ENCODE peak calls at places on chromosomes 6 and 20, in seven cellular contexts. P is HEK293T, V is GDM1, I is fibroblast of lung, Q is Kasumi-1, M is activated T-cell treated with anti-CD3 and anti-CD28 coated beads for 4 hours, N is NCI-H1105 treated with DMSO at 0.1 percent for 48 hours. G is an unnamed sample.

GRCh38 chr6:103011605-103012004 is 1618.1 kb downstream of the GRIK2 start:
- DNase-seq in P (no peak), V (no peak), I (no peak), Q (no peak), M (no peak), N (no peak), G (no peak)

GRCh38 chr6:146851837-146852236 is 253.1 kb downstream of the ADGB start:
- DNase-seq in P (no peak), V (no peak), I (peak), Q (no peak), M (no peak), N (no peak), G (no peak)

GRCh38 chr20:7714549-7714948 is 225.7 kb downstream of the HAO1 start:
- DNase-seq in P (no peak), V (no peak), I (no peak), Q (no peak), M (no peak), N (no peak), G (no peak)

GRCh38 chr20:34562643-34563042 is 4.1 kb downstream of the MAP1LC3A start:
- DNase-seq in P (peak), V (no peak), I (peak), Q (peak), M (no peak), N (peak), G (no peak)

GRCh38 chr6:35084041-35084491 is 57.1 kb downstream of the TCP11 start:
- DNase-seq in P (no peak), V (no peak), I (no peak), Q (no peak), M (no peak), N (no peak), G (no peak)

GRCh38 chr20:58496429-58496769 is 18.8 kb downstream of the APCDD1L start:
- DNase-seq in P (no peak), V (no peak), I (no peak), Q (no peak), M (no peak), N (no peak), G (no peak)

GRCh38 chr6:91428953-91429560 is 842.2 kb upstream of the MAP3K7 start:
- DNase-seq in P (no peak), V (no peak), I (no peak), Q (peak), M (no peak), N (no peak), G (no peak)

GRCh38 chr6:77040566-77041195 is 422.6 kb downstream of the HTR1B start:
- DNase-seq in P (no peak), V (no peak), I (peak), Q (no peak), M (no peak), N (no peak), G (no peak)

GRCh38 chr6:41306187-41306854 is 19.8 kb upstream of the TREM1 start:
- DNase-seq in P (peak), V (peak), I (peak), Q (peak), M (peak), N (peak), G (peak)

GRCh38 chr6:84762220-84762940 is 2.0 kb downstream of the TBX18 start:
- DNase-seq in P (peak), V (no peak), I (no peak), Q (no peak), M (no peak), N (no peak), G (no peak)

GRCh38 chr6:113873043-113873667 is 16.0 kb downstream of the MARCKS start:
- DNase-seq in P (no peak), V (no peak), I (no peak), Q (peak), M (no peak), N (no peak), G (no peak)

GRCh38 chr6:165825416-165825815 is 162.4 kb upstream of the PDE10A start:
- DNase-seq in P (no peak), V (no peak), I (no peak), Q (no peak), M (no peak), N (no peak), G (no peak)

GRCh38 chr6:106979435-106979884 is 4.9 kb upstream of the CD24 start:
- DNase-seq in P (peak), V (peak), I (peak), Q (peak), M (peak), N (peak), G (peak)

GRCh38 chr6:154412106-154412820 is 55.7 kb upstream of the IPCEF1 start:
- DNase-seq in P (no peak), V (no peak), I (no peak), Q (no peak), M (no peak), N (no peak), G (no peak)

GRCh38 chr6:150877928-150878327 is 12.4 kb downstream of the MTHFD1L start:
- DNase-seq in P (no peak), V (no peak), I (no peak), Q (no peak), M (no peak), N (no peak), G (no peak)

GRCh38 chr6:141463237-141463977 is 669.3 kb upstream of the GJE1 start:
- DNase-seq in P (no peak), V (no peak), I (peak), Q (peak), M (no peak), N (no peak), G (no peak)

GRCh38 chr6:79984261-79984660 is 20.2 kb upstream of the TTK start:
- DNase-seq in P (peak), V (no peak), I (no peak), Q (peak), M (no peak), N (no peak), G (no peak)

GRCh38 chr6:28542440-28543293 is 17.0 kb downstream of the GPX5 start:
- DNase-seq in P (peak), V (peak), I (peak), Q (peak), M (peak), N (peak), G (peak)

GRCh38 chr6:90110971-90111370 is 185.7 kb downstream of the BACH2 start:
- DNase-seq in P (no peak), V (no peak), I (no peak), Q (no peak), M (no peak), N (no peak), G (peak)

GRCh38 chr6:33052627-33053026 is 20.8 kb downstream of the HLA-DPA1 start:
- DNase-seq in P (no peak), V (no peak), I (no peak), Q (no peak), M (no peak), N (no peak), G (no peak)

GRCh38 chr6:160972111-160972510 is 19.5 kb upstream of the MAP3K4 start:
- DNase-seq in P (no peak), V (no peak), I (peak), Q (peak), M (no peak), N (no peak), G (no peak)

GRCh38 chr6:6003334-6004146 is 3.2 kb downstream of the NRN1 start:
- DNase-seq in P (peak), V (no peak), I (no peak), Q (peak), M (no peak), N (peak), G (peak)

GRCh38 chr6:20572940-20573339 is 38.7 kb downstream of the CDKAL1 start:
- DNase-seq in P (no peak), V (no peak), I (peak), Q (peak), M (no peak), N (no peak), G (no peak)

GRCh38 chr20:33415948-33416347 is 14.6 kb upstream of the CDK5RAP1 start:
- DNase-seq in P (peak), V (no peak), I (peak), Q (peak), M (no peak), N (peak), G (no peak)

GRCh38 chr6:32169211-32169610 is 4.8 kb downstream of the EGFL8 start:
- DNase-seq in P (no peak), V (no peak), I (no peak), Q (no peak), M (no peak), N (no peak), G (no peak)

GRCh38 chr20:10863337-10864060 is 189.7 kb upstream of the JAG1 start:
- DNase-seq in P (no peak), V (no peak), I (peak), Q (no peak), M (no peak), N (no peak), G (no peak)

GRCh38 chr6:75084872-75085381 is 120.9 kb downstream of the COL12A1 start:
- DNase-seq in P (no peak), V (no peak), I (peak), Q (no peak), M (no peak), N (peak), G (no peak)

GRCh38 chr6:159836294-159837140 is 36.4 kb downstream of the PNLDC1 start:
- DNase-seq in P (no peak), V (no peak), I (peak), Q (no peak), M (no peak), N (no peak), G (no peak)

GRCh38 chr6:33728438-33728837 is 16.9 kb upstream of the UQCC2 start:
- DNase-seq in P (no peak), V (no peak), I (no peak), Q (no peak), M (no peak), N (no peak), G (no peak)

GRCh38 chr20:50494428-50494827 is 15.8 kb upstream of the PTPN1 start:
- DNase-seq in P (no peak), V (no peak), I (no peak), Q (no peak), M (no peak), N (no peak), G (no peak)

GRCh38 chr6:137926207-137926731 is 59.2 kb downstream of the TNFAIP3 start:
- DNase-seq in P (no peak), V (no peak), I (peak), Q (no peak), M (peak), N (peak), G (peak)

GRCh38 chr20:39916236-39916635 is 772.8 kb downstream of the MAFB start:
- DNase-seq in P (no peak), V (no peak), I (no peak), Q (no peak), M (no peak), N (no peak), G (no peak)

GRCh38 chr20:40868568-40869223 is 159.9 kb upstream of the TOP1 start:
- DNase-seq in P (no peak), V (no peak), I (peak), Q (no peak), M (no peak), N (no peak), G (no peak)

GRCh38 chr6:111673871-111674270 is 68.2 kb upstream of the TRAF3IP2 start:
- DNase-seq in P (no peak), V (no peak), I (no peak), Q (no peak), M (no peak), N (no peak), G (no peak)

GRCh38 chr6:136012198-136012884 is 160.8 kb downstream of the PDE7B start:
- DNase-seq in P (no peak), V (no peak), I (peak), Q (peak), M (no peak), N (no peak), G (no peak)

GRCh38 chr20:5000263-5001173 is 792 bp downstream of the SLC23A2 start:
- DNase-seq in P (peak), V (no peak), I (no peak), Q (no peak), M (no peak), N (peak), G (peak)

GRCh38 chr6:63114610-63115009 is 96.7 kb upstream of the FKBP1C start:
- DNase-seq in P (no peak), V (no peak), I (no peak), Q (no peak), M (no peak), N (no peak), G (no peak)

GRCh38 chr20:40986774-40987173 is 41.8 kb upstream of the TOP1 start:
- DNase-seq in P (no peak), V (no peak), I (no peak), Q (no peak), M (no peak), N (no peak), G (no peak)

GRCh38 chr6:14638932-14639875 is 521.6 kb downstream of the CD83 start:
- DNase-seq in P (peak), V (no peak), I (peak), Q (peak), M (no peak), N (peak), G (no peak)

GRCh38 chr6:77536701-77537100 is 73.4 kb upstream of the HTR1B start:
- DNase-seq in P (no peak), V (no peak), I (no peak), Q (no peak), M (no peak), N (no peak), G (no peak)

G was measured in activated CD8-positive, alpha-beta memory T cell treated with anti-CD3 and anti-CD28 coated beads, Interleukin-2, amount 50 U/mL, for 4 hours.